ENCODE peak calls at places on chromosomes 2 and 18, in six cellular contexts. Z is A549, N is astrocyte of the hippocampus, F is anterior cingulate cortex, L is DMS79 treated with DMSO at 0.1 percent for 48 hours, Y is RWPE2. H is an unnamed sample.

GRCh38 chr2:236843061-236843460 is 242.6 kb upstream of the COPS8 start:
- DNase-seq in Z (no peak), N (no peak), F (no peak), L (no peak), Y (no peak), H (no peak)

GRCh38 chr2:226366920-226367319 is 432.7 kb downstream of the IRS1 start:
- DNase-seq in Z (no peak), N (no peak), F (no peak), L (no peak), Y (no peak), H (no peak)

GRCh38 chr2:9230051-9230802 is 23.6 kb downstream of the ASAP2 start:
- DNase-seq in Z (no peak), N (peak; percentile 49), F (no peak), L (no peak), Y (no peak), H (no peak)

GRCh38 chr2:218394298-218395089 is 5.2 kb upstream of the CTDSP1 start:
- DNase-seq in Z (no peak), N (no peak), F (no peak), L (no peak), Y (no peak), H (no peak)

GRCh38 chr2:124320072-124320471 is 295.0 kb downstream of the CNTNAP5 start:
- DNase-seq in Z (no peak), N (no peak), F (no peak), L (peak; percentile 71), Y (no peak), H (no peak)

GRCh38 chr18:45121146-45121545 is 440.5 kb downstream of the SETBP1 start:
- DNase-seq in Z (no peak), N (no peak), F (no peak), L (no peak), Y (no peak), H (no peak)

GRCh38 chr2:94762600-94762999 is 108.6 kb upstream of the TEKT4 start:
- DNase-seq in Z (no peak), N (peak; percentile 6), F (no peak), L (no peak), Y (no peak), H (no peak)

GRCh38 chr2:223633656-223634055 is 31.5 kb upstream of the SCG2 start:
- DNase-seq in Z (no peak), N (no peak), F (no peak), L (no peak), Y (no peak), H (no peak)

GRCh38 chr2:104863585-104864279 is 9.8 kb downstream of the POU3F3 start:
- DNase-seq in Z (no peak), N (peak; percentile 70), F (no peak), L (no peak), Y (no peak), H (no peak)